ENCODE peak calls at places on chromosome 2, in nine cellular contexts. B, J, V, W, I, Y, N, R and C are unnamed samples. For H3K4me1, the result is how much of the 10 kb centered on the place peaks cover.

GRCh38 chr2:219658447-219658846 is 31.0 kb downstream of the SLC4A3 start:
- DNase-seq in N (peak), R (no peak), B (peak), J (peak), W (no peak), I (no peak), V (peak), Y (no peak), C (no peak)

GRCh38 chr2:136067897-136068540 is 49.9 kb downstream of the CXCR4 start:
- DNase-seq in B (no peak), N (no peak), V (no peak), R (no peak), J (no peak), W (no peak), I (no peak), Y (no peak), C (no peak)

GRCh38 chr2:52539026-52539964 is 1228.3 kb upstream of the CHAC2 start:
- DNase-seq in B (peak), W (no peak), I (no peak), V (no peak), R (no peak), J (no peak), Y (no peak), N (no peak), C (no peak)

GRCh38 chr2:181902625-181903024 is 11.1 kb downstream of the ITPRID2 start:
- DNase-seq in W (no peak), J (no peak), N (no peak), I (no peak), Y (no peak), V (no peak), R (no peak), B (no peak), C (no peak)

GRCh38 chr2:12719400-12720104 is 2.8 kb downstream of the TRIB2 start:
- DNase-seq in J (no peak), B (peak), V (peak), N (peak), W (no peak), Y (no peak), I (no peak), R (no peak), C (no peak)

GRCh38 chr2:15337996-15338666 is 223.0 kb downstream of the NBAS start:
- DNase-seq in B (no peak), N (no peak), R (no peak), V (peak), W (no peak), J (no peak), Y (no peak), I (no peak), C (no peak)

GRCh38 chr2:214604861-214605260 is 194.0 kb downstream of the VWC2L start:
- DNase-seq in B (peak), V (peak), Y (no peak), N (peak), W (peak), J (peak), I (no peak), R (no peak), C (no peak)

GRCh38 chr2:3399829-3400228 is 20.3 kb downstream of the TRAPPC12 start:
- DNase-seq in V (no peak), W (no peak), J (no peak), Y (peak), B (no peak), I (no peak), N (peak), R (no peak), C (no peak)

GRCh38 chr2:109330056-109330455 is 201.1 kb downstream of the SH3RF3 start:
- DNase-seq in V (peak), I (no peak), B (peak), Y (no peak), J (no peak), R (no peak), N (peak), W (no peak), C (no peak)

GRCh38 chr2:75190271-75190990 is 8.9 kb downstream of the TACR1 start:
- DNase-seq in V (no peak), I (no peak), N (no peak), R (no peak), B (no peak), Y (no peak), W (no peak), J (no peak), C (no peak)

GRCh38 chr2:43340945-43341356 is 114.5 kb upstream of the ZFP36L2 start:
- DNase-seq in R (no peak), B (peak), N (peak), J (no peak), I (no peak), Y (no peak), W (peak), V (peak), C (no peak)

GRCh38 chr2:166375205-166375735 is 474 bp downstream of the SCN9A start:
- DNase-seq in Y (no peak), I (no peak), B (peak), W (peak), J (no peak), V (peak), R (no peak), N (peak), C (no peak)

DNA sequence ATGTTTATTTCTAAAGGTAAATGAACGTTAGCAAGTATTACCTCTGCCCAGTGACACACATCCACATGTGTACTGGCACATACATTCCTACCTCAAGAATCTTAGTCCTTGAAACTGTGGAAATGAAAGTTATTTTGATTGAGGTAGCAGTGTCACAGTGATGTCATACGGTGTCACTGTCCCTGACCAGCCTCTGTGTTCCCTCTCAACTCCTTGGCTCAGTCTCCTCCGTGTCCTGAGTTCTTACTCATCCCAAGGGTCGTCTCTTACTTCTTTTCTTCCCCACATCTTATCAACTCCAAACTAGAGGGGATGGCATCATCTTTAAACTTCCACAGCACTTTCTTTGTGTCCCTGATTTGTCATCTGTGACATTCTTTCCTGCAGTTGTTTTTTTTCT is 3.3 kb downstream of the NCK2 start:
- DNase-seq in V (no peak), B (peak), W (no peak), R (no peak), I (no peak), N (peak), J (no peak), Y (no peak), C (no peak)
- H3K4me1 ChIP-seq in V (under half), B (under half), W (under half), R (under half), I (under half), N (under half), J (under half), Y (under half), C (under half)

DNA sequence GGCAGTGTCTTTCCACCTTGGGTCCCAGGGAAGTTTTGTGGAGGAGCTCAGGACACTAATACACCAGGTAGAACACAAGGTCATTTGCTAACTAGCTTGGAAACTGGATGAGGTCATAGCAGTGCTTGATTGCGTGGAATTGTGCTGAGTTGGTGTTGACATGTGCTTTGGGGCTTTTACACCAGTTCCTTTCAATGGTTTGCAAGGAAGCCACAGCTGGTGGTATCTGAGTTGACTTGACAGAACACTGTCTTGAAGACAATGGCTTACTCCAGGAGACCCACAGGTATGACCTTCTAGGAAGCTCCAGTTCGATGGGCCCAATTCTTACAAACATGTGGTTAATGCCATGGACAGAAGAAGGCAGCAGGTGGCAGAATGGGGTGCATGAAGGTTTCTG is 5.9 kb downstream of the CTLA4 start:
- DNase-seq in V (no peak), J (no peak), R (no peak), N (no peak), W (no peak), Y (no peak), I (no peak), B (no peak), C (no peak)
- H3K4me3 ChIP-seq in V (no peak), J (no peak), R (no peak), N (no peak), W (no peak), Y (no peak), I (no peak), B (no peak), C (no peak)

DNA sequence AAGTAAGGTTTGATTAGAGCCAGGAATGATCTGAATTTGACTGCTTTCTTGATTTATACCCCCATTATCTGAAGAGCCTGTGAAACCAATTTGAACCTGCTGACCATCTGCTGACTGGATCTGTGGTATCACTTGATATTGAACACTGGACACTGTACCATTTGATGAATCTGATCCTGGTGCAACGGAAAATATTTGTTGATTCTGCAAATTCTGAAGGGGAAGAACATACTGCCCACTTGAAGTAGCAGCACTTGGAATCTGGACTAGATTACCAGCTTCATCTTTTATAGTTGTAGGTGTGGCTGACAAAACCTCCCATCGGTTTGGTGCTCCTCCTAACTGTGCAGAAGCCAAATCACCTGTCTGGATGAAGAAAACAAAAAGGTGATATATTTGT is 9.3 kb downstream of the SP3 start:
- DNase-seq in I (no peak), N (no peak), W (no peak), R (no peak), J (no peak), Y (no peak), V (no peak), B (no peak), C (no peak)
- H3K4me1 ChIP-seq in I (under half), N (under half), W (under half), R (under half), J (under half), Y (under half), V (under half), B (under half), C (half or more)

GRCh38 chr2:152471013-152471412 is 136.0 kb downstream of the FMNL2 start:
- DNase-seq in R (no peak), N (no peak), I (no peak), B (no peak), Y (no peak), W (no peak), V (no peak), J (no peak), C (no peak)
- H3K4me3 ChIP-seq in R (no peak), N (no peak), I (no peak), B (no peak), Y (no peak), W (no peak), V (no peak), J (no peak), C (no peak)

GRCh38 chr2:231715499-231715837 is 7.1 kb downstream of the PTMA start:
- DNase-seq in V (no peak), R (no peak), W (no peak), B (no peak), N (no peak), Y (peak), J (no peak), I (no peak), C (no peak)

GRCh38 chr2:231714639-231715498 is 6.5 kb downstream of the PTMA start:
- DNase-seq in B (no peak), V (peak), J (peak), N (peak), Y (peak), I (peak), R (no peak), W (peak), C (peak)

GRCh38 chr2:231716641-231717280 is 8.4 kb downstream of the PTMA start:
- DNase-seq in B (peak), N (peak), I (no peak), J (no peak), V (peak), Y (no peak), W (no peak), R (no peak), C (no peak)

GRCh38 chr2:231717281-231718180 is 9.2 kb downstream of the PTMA start:
- DNase-seq in V (peak), J (peak), B (peak), Y (peak), I (no peak), R (no peak), W (peak), N (peak), C (no peak)

DNA sequence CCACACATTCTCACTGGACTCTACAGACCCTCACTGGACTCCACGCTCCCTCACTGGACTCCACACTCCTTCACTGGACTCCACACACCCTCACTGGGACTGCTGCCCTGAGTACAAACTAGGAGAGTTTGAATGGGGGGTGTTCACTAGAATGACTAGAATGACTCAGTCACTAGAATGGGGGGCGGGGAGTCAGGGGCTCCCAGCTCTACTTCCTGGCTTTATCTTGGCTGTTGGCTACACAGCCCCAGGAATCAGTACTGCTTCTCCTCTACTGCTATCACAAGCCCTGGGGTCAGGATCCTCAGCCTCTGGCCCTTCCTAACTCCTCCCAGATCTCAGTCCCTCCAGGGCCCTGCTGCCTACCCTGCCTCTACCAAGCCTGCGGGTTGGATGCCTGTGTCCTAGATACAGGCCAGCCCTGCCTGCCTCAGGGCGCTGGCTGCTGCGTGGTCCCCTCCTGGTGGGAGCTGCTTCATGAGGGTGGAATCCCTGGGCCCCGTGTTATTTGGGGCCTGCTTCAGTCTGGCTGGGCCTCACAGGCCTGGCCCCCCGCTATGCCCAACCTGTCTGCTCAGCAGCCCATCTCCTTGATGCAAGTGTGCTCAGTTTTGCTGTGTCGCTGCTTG is 7.8 kb downstream of the PTMA start:
- DNase-seq in B (peak), W (no peak), V (peak), N (peak), I (no peak), Y (peak), J (peak), R (no peak), C (peak)
- H3K4me1 ChIP-seq in B (under half), W (half or more), V (under half), N (under half), I (under half), Y (under half), J (under half), R (under half), C (under half)

GRCh38 chr2:55162284-55163006 is 69.6 kb downstream of the CLHC1 start:
- DNase-seq in J (peak), B (no peak), Y (no peak), N (no peak), W (no peak), I (no peak), V (no peak), R (no peak), C (no peak)
- H3K4me3 ChIP-seq in J (no peak), B (no peak), Y (no peak), N (peak), W (no peak), I (no peak), V (no peak), R (no peak), C (no peak)

GRCh38 chr2:199464614-199465352 is 7.0 kb upstream of the SATB2 start:
- DNase-seq in Y (no peak), R (no peak), I (no peak), N (no peak), V (no peak), W (no peak), B (no peak), J (peak), C (no peak)

GRCh38 chr2:199463708-199464613 is 6.2 kb upstream of the SATB2 start:
- DNase-seq in W (no peak), N (peak), B (no peak), Y (peak), J (peak), R (no peak), V (no peak), I (no peak), C (peak)

GRCh38 chr2:199466704-199467461 is 9.1 kb upstream of the SATB2 start:
- DNase-seq in I (no peak), Y (no peak), B (no peak), W (no peak), V (no peak), J (peak), R (no peak), N (no peak), C (no peak)

GRCh38 chr2:199465988-199466703 is 8.4 kb upstream of the SATB2 start:
- DNase-seq in I (no peak), Y (no peak), R (no peak), J (peak), B (no peak), V (no peak), N (no peak), W (no peak), C (no peak)

GRCh38 chr2:199465390-199465789 is 7.7 kb upstream of the SATB2 start:
- DNase-seq in V (no peak), N (no peak), Y (no peak), W (no peak), I (no peak), J (no peak), R (no peak), B (no peak), C (no peak)
- H3K4me1 ChIP-seq in V (under half), N (under half), Y (under half), W (under half), I (under half), J (under half), R (under half), B (under half), C (under half)

GRCh38 chr2:674319-674985 is 2.8 kb downstream of the TMEM18 start:
- DNase-seq in J (peak), N (peak), Y (no peak), B (no peak), R (no peak), I (no peak), V (peak), W (no peak), C (no peak)

GRCh38 chr2:672606-672905 is 4.7 kb downstream of the TMEM18 start:
- DNase-seq in B (no peak), I (no peak), J (no peak), V (no peak), W (no peak), R (no peak), N (no peak), Y (no peak), C (no peak)

GRCh38 chr2:673615-674318 is 3.4 kb downstream of the TMEM18 start:
- DNase-seq in J (peak), N (peak), V (peak), Y (no peak), I (no peak), B (peak), R (no peak), W (no peak), C (no peak)

GRCh38 chr2:671787-672605 is 5.2 kb downstream of the TMEM18 start:
- DNase-seq in Y (no peak), B (no peak), I (no peak), V (no peak), J (peak), R (no peak), N (no peak), W (no peak), C (no peak)

GRCh38 chr2:673016-673415 is 4.2 kb downstream of the TMEM18 start:
- DNase-seq in W (no peak), V (no peak), B (no peak), R (no peak), I (no peak), N (no peak), Y (no peak), J (peak), C (no peak)
- H3K4me3 ChIP-seq in W (no peak), V (no peak), B (no peak), R (no peak), I (no peak), N (no peak), Y (no peak), J (no peak), C (no peak)

DNA sequence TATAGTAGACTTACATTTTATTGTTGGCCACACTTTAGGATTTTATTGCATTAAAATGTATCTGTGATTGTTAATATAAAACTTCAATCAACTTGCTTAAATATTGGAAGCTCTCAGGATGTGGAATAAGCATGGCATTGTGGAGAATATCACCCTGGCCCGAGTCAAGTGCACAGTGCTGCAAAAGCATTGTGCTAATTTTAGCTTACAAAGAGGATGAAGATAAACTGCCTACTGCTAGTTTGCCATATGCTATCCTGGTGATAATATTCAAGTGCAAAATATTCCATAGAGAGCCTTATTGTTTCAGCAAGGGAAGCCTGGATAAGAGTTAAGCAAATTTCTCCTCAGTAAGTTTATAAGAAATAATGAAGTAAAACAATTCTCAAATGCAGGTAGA is 54.5 kb downstream of the MEIS1 start:
- DNase-seq in V (no peak), W (no peak), Y (no peak), B (no peak), I (peak), J (no peak), R (no peak), N (no peak), C (no peak)
- H3K4me1 ChIP-seq in V (under half), W (under half), Y (under half), B (under half), I (half or more), J (under half), R (under half), N (under half), C (under half)